ENCODE peak calls at places on chromosomes 16 and 17, in six cellular contexts. One of them, this sample, is unnamed.

GRCh38 chr17:69227536-69227935 is 1.1 kb downstream of the ABCA10 start:
- DNase-seq in progenitor cell of endocrine pancreas: no peak
- DNase-seq in MM.1S: peak
- DNase-seq in SK-N-SH: no peak
- DNase-seq in fibroblast of lung: no peak
- DNase-seq in Caco-2: no peak
- DNase-seq in this sample: no peak

GRCh38 chr16:12137344-12138094 is 161.0 kb downstream of the SNX29 start:
- DNase-seq in progenitor cell of endocrine pancreas: no peak
- DNase-seq in MM.1S: no peak
- DNase-seq in SK-N-SH: no peak
- DNase-seq in fibroblast of lung: no peak
- DNase-seq in Caco-2: no peak
- DNase-seq in this sample: no peak

GRCh38 chr16:68072038-68072695 is 13.0 kb upstream of the NFATC3 start:
- DNase-seq in progenitor cell of endocrine pancreas: no peak
- DNase-seq in MM.1S: no peak
- DNase-seq in SK-N-SH: no peak
- DNase-seq in fibroblast of lung: no peak
- DNase-seq in Caco-2: no peak
- DNase-seq in this sample: no peak

GRCh38 chr16:24731722-24732419 is 2.4 kb downstream of the TNRC6A start:
- DNase-seq in progenitor cell of endocrine pancreas: no peak
- DNase-seq in MM.1S: no peak
- DNase-seq in SK-N-SH: no peak
- DNase-seq in fibroblast of lung: no peak
- DNase-seq in Caco-2: no peak
- DNase-seq in this sample: no peak

GRCh38 chr17:36602030-36602737 is 801 bp downstream of the MRM1 start:
- DNase-seq in progenitor cell of endocrine pancreas: no peak
- DNase-seq in MM.1S: no peak
- DNase-seq in SK-N-SH: no peak
- DNase-seq in fibroblast of lung: peak
- DNase-seq in Caco-2: peak
- DNase-seq in this sample: peak

GRCh38 chr16:371729-372521 is 1.6 kb upstream of the MRPL28 start:
- DNase-seq in progenitor cell of endocrine pancreas: no peak
- DNase-seq in MM.1S: no peak
- DNase-seq in SK-N-SH: no peak
- DNase-seq in fibroblast of lung: no peak
- DNase-seq in Caco-2: no peak
- DNase-seq in this sample: no peak

GRCh38 chr17:1179635-1180433 is at the start of gene ABR:
- DNase-seq in progenitor cell of endocrine pancreas: peak
- DNase-seq in MM.1S: no peak
- DNase-seq in SK-N-SH: peak
- DNase-seq in fibroblast of lung: no peak
- DNase-seq in Caco-2: peak
- DNase-seq in this sample: peak

GRCh38 chr16:15509051-15509592 is 74.7 kb downstream of the BMERB1 start:
- DNase-seq in progenitor cell of endocrine pancreas: no peak
- DNase-seq in MM.1S: no peak
- DNase-seq in SK-N-SH: peak
- DNase-seq in fibroblast of lung: peak
- DNase-seq in Caco-2: no peak
- DNase-seq in this sample: no peak

GRCh38 chr16:66390346-66391108 is 24.0 kb downstream of the CDH5 start:
- DNase-seq in progenitor cell of endocrine pancreas: no peak
- DNase-seq in MM.1S: no peak
- DNase-seq in SK-N-SH: no peak
- DNase-seq in fibroblast of lung: no peak
- DNase-seq in Caco-2: no peak
- DNase-seq in this sample: no peak

GRCh38 chr17:57442914-57443571 is 186.7 kb downstream of the MSI2 start:
- DNase-seq in progenitor cell of endocrine pancreas: no peak
- DNase-seq in MM.1S: no peak
- DNase-seq in SK-N-SH: no peak
- DNase-seq in fibroblast of lung: peak
- DNase-seq in Caco-2: no peak
- DNase-seq in this sample: peak

GRCh38 chr17:67606471-67606870 is 111.3 kb upstream of the NOL11 start:
- DNase-seq in progenitor cell of endocrine pancreas: no peak
- DNase-seq in MM.1S: no peak
- DNase-seq in SK-N-SH: peak
- DNase-seq in fibroblast of lung: peak
- DNase-seq in Caco-2: no peak
- DNase-seq in this sample: no peak

GRCh38 chr17:82350182-82351030 is 8.6 kb upstream of the TEX19 start:
- DNase-seq in progenitor cell of endocrine pancreas: no peak
- DNase-seq in MM.1S: peak
- DNase-seq in SK-N-SH: no peak
- DNase-seq in fibroblast of lung: no peak
- DNase-seq in Caco-2: no peak
- DNase-seq in this sample: peak

GRCh38 chr17:57340160-57340981 is 84.0 kb downstream of the MSI2 start:
- DNase-seq in progenitor cell of endocrine pancreas: no peak
- DNase-seq in MM.1S: no peak
- DNase-seq in SK-N-SH: no peak
- DNase-seq in fibroblast of lung: no peak
- DNase-seq in Caco-2: no peak
- DNase-seq in this sample: no peak

GRCh38 chr16:14300631-14301149 is 229.6 kb downstream of the MRTFB start:
- DNase-seq in progenitor cell of endocrine pancreas: no peak
- DNase-seq in MM.1S: peak
- DNase-seq in SK-N-SH: peak
- DNase-seq in fibroblast of lung: peak
- DNase-seq in Caco-2: peak
- DNase-seq in this sample: peak

GRCh38 chr16:3004319-3004718 is 8.4 kb upstream of the CLDN9 start:
- DNase-seq in progenitor cell of endocrine pancreas: no peak
- DNase-seq in MM.1S: peak
- DNase-seq in SK-N-SH: no peak
- DNase-seq in fibroblast of lung: no peak
- DNase-seq in Caco-2: peak
- DNase-seq in this sample: peak

GRCh38 chr17:48757524-48757961 is 29.0 kb upstream of the HOXB13 start:
- DNase-seq in progenitor cell of endocrine pancreas: no peak
- DNase-seq in MM.1S: no peak
- DNase-seq in SK-N-SH: no peak
- DNase-seq in fibroblast of lung: no peak
- DNase-seq in Caco-2: no peak
- DNase-seq in this sample: no peak

GRCh38 chr16:48117217-48118105 is 38.3 kb downstream of the ABCC12 start:
- DNase-seq in progenitor cell of endocrine pancreas: peak
- DNase-seq in MM.1S: no peak
- DNase-seq in SK-N-SH: peak
- DNase-seq in fibroblast of lung: no peak
- DNase-seq in Caco-2: peak
- DNase-seq in this sample: peak

GRCh38 chr16:47260496-47260895 is 116.8 kb upstream of the NETO2 start:
- DNase-seq in progenitor cell of endocrine pancreas: no peak
- DNase-seq in MM.1S: no peak
- DNase-seq in SK-N-SH: no peak
- DNase-seq in fibroblast of lung: no peak
- DNase-seq in Caco-2: no peak
- DNase-seq in this sample: no peak

GRCh38 chr16:77496934-77497333 is 62.1 kb upstream of the ADAMTS18 start:
- DNase-seq in progenitor cell of endocrine pancreas: no peak
- DNase-seq in MM.1S: no peak
- DNase-seq in SK-N-SH: no peak
- DNase-seq in fibroblast of lung: peak
- DNase-seq in Caco-2: no peak
- DNase-seq in this sample: no peak

GRCh38 chr17:40019140-40019991 is 4.1 kb downstream of the CSF3 start:
- DNase-seq in progenitor cell of endocrine pancreas: no peak
- DNase-seq in MM.1S: no peak
- DNase-seq in SK-N-SH: peak
- DNase-seq in fibroblast of lung: peak
- DNase-seq in Caco-2: no peak
- DNase-seq in this sample: no peak

GRCh38 chr17:75876938-75877751 is 1.2 kb downstream of the TRIM47 start:
- DNase-seq in progenitor cell of endocrine pancreas: no peak
- DNase-seq in MM.1S: peak
- DNase-seq in SK-N-SH: peak
- DNase-seq in fibroblast of lung: peak
- DNase-seq in Caco-2: no peak
- DNase-seq in this sample: no peak

GRCh38 chr16:59683709-59684108 is 949.6 kb upstream of the GOT2 start:
- DNase-seq in progenitor cell of endocrine pancreas: no peak
- DNase-seq in MM.1S: no peak
- DNase-seq in SK-N-SH: no peak
- DNase-seq in fibroblast of lung: no peak
- DNase-seq in Caco-2: no peak
- DNase-seq in this sample: no peak

GRCh38 chr16:19687279-19687678 is 30.7 kb downstream of the KNOP1 start:
- DNase-seq in progenitor cell of endocrine pancreas: no peak
- DNase-seq in MM.1S: no peak
- DNase-seq in SK-N-SH: no peak
- DNase-seq in fibroblast of lung: no peak
- DNase-seq in Caco-2: no peak
- DNase-seq in this sample: no peak

GRCh38 chr17:82933006-82933310 is 93.1 kb upstream of the ZNF750 start:
- DNase-seq in progenitor cell of endocrine pancreas: no peak
- DNase-seq in MM.1S: no peak
- DNase-seq in SK-N-SH: no peak
- DNase-seq in fibroblast of lung: no peak
- DNase-seq in Caco-2: no peak
- DNase-seq in this sample: no peak

GRCh38 chr17:57939797-57940196 is 15.4 kb downstream of the CUEDC1 start:
- DNase-seq in progenitor cell of endocrine pancreas: no peak
- DNase-seq in MM.1S: peak
- DNase-seq in SK-N-SH: no peak
- DNase-seq in fibroblast of lung: no peak
- DNase-seq in Caco-2: no peak
- DNase-seq in this sample: peak

This sample was measured in NCI-H524.